ENCODE peak calls at places on chromosome 4, in five cellular contexts. B is GM12878, M is K562, Y is H1, N is HepG2. D is an unnamed sample.

GRCh38 chr4:184192933-184193332 is 24.7 kb downstream of the ENPP6 start:
- DNase-seq in Y (no peak), N (no peak), M (no peak), B (no peak), D (no peak)

GRCh38 chr4:151674804-151675290 is 86.0 kb downstream of the GATB start:
- DNase-seq in M (no peak), Y (peak), B (no peak), N (no peak), D (no peak)

GRCh38 chr4:169128902-169129301 is 118.8 kb upstream of the CBR4 start:
- DNase-seq in M (no peak), N (no peak), Y (no peak), B (no peak), D (no peak)

GRCh38 chr4:77921701-77922100 is 59.1 kb downstream of the MRPL1 start:
- DNase-seq in M (no peak), N (peak), Y (no peak), B (no peak), D (peak)

GRCh38 chr4:169428376-169428775 is 157.6 kb upstream of the SH3RF1 start:
- DNase-seq in B (no peak), N (no peak), Y (no peak), M (no peak), D (no peak)

GRCh38 chr4:94801016-94801415 is 43.3 kb downstream of the BMPR1B start:
- DNase-seq in B (no peak), M (no peak), Y (no peak), N (no peak), D (no peak)

GRCh38 chr4:185242749-185243533 is 33.5 kb downstream of the SNX25 start:
- DNase-seq in N (no peak), B (no peak), M (no peak), Y (no peak), D (no peak)

GRCh38 chr4:148108776-148109175 is 333.4 kb downstream of the NR3C2 start:
- DNase-seq in N (no peak), M (no peak), Y (no peak), B (no peak), D (no peak)

GRCh38 chr4:15004701-15005301 is 2.5 kb downstream of the CPEB2 start:
- DNase-seq in B (no peak), Y (no peak), M (peak), N (peak), D (no peak)

GRCh38 chr4:102439835-102440234 is 61.3 kb upstream of the NFKB1 start:
- DNase-seq in B (no peak), M (peak), N (peak), Y (no peak), D (no peak)

GRCh38 chr4:78951862-78952472 is 12.7 kb upstream of the PAQR3 start:
- DNase-seq in B (no peak), Y (no peak), M (peak), N (peak), D (peak)

GRCh38 chr4:154559141-154559841 is 3.5 kb upstream of the FGB start:
- DNase-seq in N (peak), B (no peak), M (peak), Y (peak), D (peak)

GRCh38 chr4:154838694-154839093 is 57.6 kb downstream of the RBM46 start:
- DNase-seq in Y (no peak), N (no peak), B (no peak), M (no peak), D (no peak)

GRCh38 chr4:113684534-113685091 is 76.9 kb downstream of the CAMK2D start:
- DNase-seq in N (peak), B (no peak), M (no peak), Y (no peak), D (no peak)

GRCh38 chr4:97950836-97951235 is 192.4 kb downstream of the STPG2 start:
- DNase-seq in B (no peak), Y (no peak), N (no peak), M (no peak), D (no peak)

GRCh38 chr4:7202391-7202790 is 10.1 kb downstream of the SORCS2 start:
- DNase-seq in M (no peak), B (no peak), Y (no peak), N (no peak), D (no peak)

GRCh38 chr4:5142726-5143125 is 91.4 kb downstream of the STK32B start:
- DNase-seq in Y (no peak), M (peak), B (no peak), N (peak), D (peak)

GRCh38 chr4:89752932-89753598 is 83.9 kb downstream of the SNCA start:
- DNase-seq in N (no peak), M (no peak), B (no peak), Y (no peak), D (no peak)

GRCh38 chr4:153619811-153620210 is 64.3 kb upstream of the TLR2 start:
- DNase-seq in M (no peak), B (no peak), N (no peak), Y (no peak), D (no peak)

GRCh38 chr4:138681000-138681604 is 334.5 kb upstream of the NOCT start:
- DNase-seq in N (peak), B (peak), Y (no peak), M (peak), D (peak)

GRCh38 chr4:39716356-39716755 is 18.4 kb downstream of the UBE2K start:
- DNase-seq in M (no peak), Y (no peak), N (no peak), B (no peak), D (no peak)

GRCh38 chr4:140579278-140579677 is 10.5 kb upstream of the UCP1 start:
- DNase-seq in M (no peak), N (no peak), Y (no peak), B (no peak), D (no peak)
- TF ChIP-seq EZH2 in M (no peak), N (no peak), Y (no peak), B (no peak), D (no peak)

GRCh38 chr4:187270154-187270553 is 546.5 kb upstream of the FAT1 start:
- DNase-seq in N (no peak), B (no peak), M (no peak), Y (no peak), D (no peak)
- TF ChIP-seq YY1 in N (no peak), B (no peak), M (no peak), Y (no peak), D (no peak)

DNA sequence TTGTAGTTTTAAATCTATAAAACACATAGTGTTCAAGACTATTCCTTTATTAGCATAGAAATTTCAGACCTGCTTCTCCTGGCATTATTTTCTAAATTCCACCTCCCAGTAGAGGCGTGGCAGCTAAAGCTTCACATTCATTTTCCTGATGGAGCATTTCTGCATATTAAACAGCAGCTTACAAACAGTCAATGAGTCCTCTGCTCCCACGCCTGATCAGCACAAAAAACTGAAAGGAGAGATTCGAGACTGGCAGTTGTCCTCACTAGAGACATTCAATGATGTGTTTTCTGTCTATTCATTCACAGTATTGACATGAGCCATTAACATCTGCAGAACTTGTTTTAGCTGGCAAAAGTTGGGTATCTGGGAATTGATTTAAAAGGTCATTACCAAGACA is 61.4 kb downstream of the SHISA3 start:
- DNase-seq in Y (no peak), M (no peak), B (no peak), N (no peak), D (no peak)
- H3K4me2 ChIP-seq in Y (no peak), M (no peak), B (no peak), N (no peak), D (no peak)

GRCh38 chr4:73839071-73839470 is 2.6 kb downstream of the CXCL6 start:
- DNase-seq in Y (no peak), B (no peak), N (no peak), M (no peak), D (no peak)
- TF ChIP-seq EZH2 in Y (no peak), B (no peak), N (no peak), M (no peak), D (no peak)

DNA sequence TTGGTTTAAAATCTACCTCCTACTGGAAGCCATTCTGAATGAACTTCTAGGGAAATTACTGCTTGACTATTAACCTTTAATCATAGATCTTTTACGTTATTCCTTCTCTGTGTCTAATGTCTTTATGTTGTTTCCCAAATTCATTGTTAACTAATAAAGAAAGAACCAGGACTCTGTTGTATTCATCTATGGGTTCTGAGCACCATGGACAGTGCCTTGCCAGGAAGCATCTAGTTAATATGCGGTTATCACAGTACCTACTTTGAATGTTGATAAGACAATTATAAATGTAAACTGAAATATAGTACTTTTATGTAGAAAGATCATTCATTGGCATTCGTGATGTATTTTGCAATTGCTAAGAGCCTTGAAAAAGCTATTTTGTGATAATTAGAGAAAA is 23.8 kb downstream of the NWD2 start:
- DNase-seq in Y (no peak), M (no peak), N (no peak), B (no peak), D (no peak)
- TF ChIP-seq YY1 in Y (no peak), M (no peak), N (no peak), B (no peak), D (no peak)

GRCh38 chr4:2745516-2745915 is 10.6 kb downstream of the TNIP2 start:
- DNase-seq in N (no peak), B (no peak), Y (no peak), M (no peak), D (no peak)
- H3K4me2 ChIP-seq in N (no peak), B (peak), Y (no peak), M (no peak), D (no peak)

GRCh38 chr4:84492290-84492689 is 6.8 kb downstream of the NKX6-1 start:
- DNase-seq in B (no peak), Y (no peak), M (no peak), N (no peak), D (no peak)

GRCh38 chr4:84491420-84491819 is 7.7 kb downstream of the NKX6-1 start:
- DNase-seq in N (no peak), B (no peak), M (no peak), Y (no peak), D (no peak)

GRCh38 chr4:84492737-84493091 is 6.4 kb downstream of the NKX6-1 start:
- DNase-seq in B (no peak), Y (no peak), M (no peak), N (no peak), D (no peak)

GRCh38 chr4:84494518-84494917 is 4.6 kb downstream of the NKX6-1 start:
- DNase-seq in Y (no peak), N (no peak), B (no peak), M (no peak), D (no peak)

GRCh38 chr4:84493092-84493850 is 5.8 kb downstream of the NKX6-1 start:
- DNase-seq in Y (no peak), M (no peak), B (no peak), N (no peak), D (no peak)
- TF ChIP-seq EZH2 in Y (peak), M (no peak), B (no peak), N (no peak), D (no peak)

DNA sequence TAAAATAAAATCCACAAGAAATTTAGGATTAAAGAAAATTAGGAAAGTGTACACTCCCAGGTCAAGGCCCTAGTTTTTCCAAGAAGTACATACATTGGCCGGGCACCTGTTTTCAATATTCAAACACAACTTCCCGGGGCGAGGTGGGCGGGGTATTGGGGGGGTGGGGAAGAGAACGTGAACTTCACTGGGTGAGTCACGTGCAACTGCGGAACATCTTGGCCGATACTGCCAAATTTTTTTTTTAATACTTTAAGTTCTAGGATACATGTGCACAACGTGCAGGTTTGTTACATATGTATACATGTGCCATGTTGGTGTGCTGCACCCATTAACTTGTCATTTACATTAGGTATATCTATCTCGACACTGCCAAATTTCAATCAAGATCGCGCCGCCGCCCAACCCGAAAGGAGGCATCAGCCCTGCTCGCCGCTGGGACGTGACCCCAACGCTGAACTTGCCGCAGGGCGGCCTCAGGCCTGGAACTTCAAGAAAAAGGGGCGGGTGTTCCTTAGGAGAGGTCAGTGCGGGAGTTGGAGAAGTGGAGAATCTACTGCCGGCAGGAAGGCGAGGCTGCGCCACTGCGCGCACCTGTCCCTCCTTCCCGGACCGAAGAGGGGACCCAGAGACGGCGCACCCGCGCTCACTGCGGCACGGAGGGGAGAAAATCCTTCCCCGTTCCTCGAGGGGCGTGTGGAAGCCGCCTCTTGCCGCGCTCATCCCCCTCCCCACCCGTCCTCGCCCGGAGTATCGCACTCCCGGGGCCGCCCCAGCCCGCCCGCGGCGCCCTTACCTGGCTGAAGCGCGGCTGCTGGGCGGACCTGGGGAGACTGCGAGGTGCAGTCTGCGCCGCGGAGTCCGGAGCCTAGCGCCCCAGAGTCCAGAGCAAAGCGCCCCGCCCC is at the start of gene TEC:
- DNase-seq in Y (peak), B (no peak), N (no peak), M (peak), D (peak)
- TF ChIP-seq YY1 in Y (no peak), B (no peak), N (no peak), M (no peak), D (no peak)

GRCh38 chr4:104524591-104524990 is 29.9 kb upstream of the CXXC4 start:
- DNase-seq in Y (no peak), N (no peak), M (no peak), B (no peak), D (no peak)

GRCh38 chr4:104516884-104517283 is 22.2 kb upstream of the CXXC4 start:
- DNase-seq in B (no peak), Y (no peak), M (no peak), N (no peak), D (no peak)

GRCh38 chr4:104524026-104524425 is 29.3 kb upstream of the CXXC4 start:
- DNase-seq in Y (no peak), N (no peak), B (no peak), M (no peak), D (no peak)

DNA sequence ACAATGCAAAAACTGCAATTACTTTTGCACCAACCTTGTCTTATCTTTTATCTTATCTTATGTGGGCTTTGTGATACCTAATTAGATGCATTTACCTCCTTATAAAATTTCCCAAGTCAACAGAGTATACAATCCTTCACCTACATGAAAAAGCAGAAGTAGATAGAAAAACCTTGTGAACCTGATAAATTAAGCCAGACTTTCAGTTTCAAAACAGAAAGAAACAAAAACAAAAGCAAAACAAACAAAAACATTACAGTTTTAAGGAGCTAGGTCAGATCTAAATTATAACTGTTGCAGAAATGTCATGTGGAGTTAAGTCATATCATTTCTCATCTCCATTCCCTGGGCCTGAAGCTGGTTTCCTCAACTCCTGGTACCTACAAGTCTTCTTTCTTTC is 24.9 kb upstream of the CXXC4 start:
- DNase-seq in N (no peak), B (peak), Y (no peak), M (no peak), D (no peak)
- H3K4me2 ChIP-seq in N (no peak), B (peak), Y (no peak), M (no peak), D (no peak)